ENCODE peak calls at places on chromosome 13, in ten cellular contexts. L is OCI-LY7, M is bronchial epithelial cell, T is breast epithelium, E is AG04449, P is AG04450, S is GM23338, U is GM13977, Z is B cell, D is stomach. Q is an unnamed sample.

GRCh38 chr13:34654682-34655081 is 287.4 kb upstream of the NBEA start:
- DNase-seq in L (no peak), M (no peak), T (no peak), E (no peak), P (no peak), S (no peak), U (no peak), Z (no peak), D (no peak), Q (no peak)

GRCh38 chr13:40194204-40194806 is 472.1 kb downstream of the FOXO1 start:
- DNase-seq in L (no peak), M (no peak), T (no peak), E (no peak), P (no peak), S (no peak), U (no peak), Z (no peak), D (no peak), Q (peak; percentile 42)

GRCh38 chr13:37598572-37598971 is at the start of gene POSTN:
- DNase-seq in L (no peak), M (no peak), T (no peak), E (no peak), P (no peak), S (no peak), U (no peak), Z (no peak), D (no peak), Q (no peak)

GRCh38 chr13:95497307-95497943 is 55.1 kb upstream of the CLDN10 start:
- DNase-seq in L (no peak), M (no peak), T (peak; percentile 23), E (no peak), P (no peak), S (no peak), U (no peak), Z (no peak), D (no peak), Q (no peak)

GRCh38 chr13:25992076-25992475 is 59.7 kb downstream of the SHISA2 start:
- DNase-seq in L (no peak), M (no peak), T (no peak), E (no peak), P (no peak), S (no peak), U (no peak), Z (no peak), D (no peak), Q (no peak)

GRCh38 chr13:41660426-41660825 is 203.1 kb downstream of the RGCC start:
- DNase-seq in L (no peak), M (no peak), T (no peak), E (no peak), P (no peak), S (no peak), U (no peak), Z (no peak), D (no peak), Q (no peak)

GRCh38 chr13:86741762-86742285 is 929.3 kb upstream of the SLITRK5 start:
- DNase-seq in L (no peak), M (no peak), T (no peak), E (no peak), P (no peak), S (peak; percentile 58), U (peak; percentile 6), Z (no peak), D (no peak), Q (no peak)

GRCh38 chr13:107441279-107441678 is 774.1 kb downstream of the LIG4 start:
- DNase-seq in L (no peak), M (no peak), T (no peak), E (no peak), P (peak; percentile 36), S (no peak), U (no peak), Z (no peak), D (no peak), Q (no peak)

GRCh38 chr13:36345438-36346221 is 564 bp downstream of the SPART start:
- DNase-seq in L (no peak), M (peak; percentile 75), T (peak; percentile 68), E (no peak), P (peak; percentile 54), S (peak; percentile 86), U (no peak), Z (peak; percentile 42), D (peak; percentile 67), Q (peak; percentile 87)

GRCh38 chr13:88932950-88933349 is 1261.8 kb downstream of the SLITRK5 start:
- DNase-seq in L (no peak), M (no peak), T (no peak), E (no peak), P (no peak), S (no peak), U (no peak), Z (no peak), D (no peak), Q (no peak)

GRCh38 chr13:48486362-48486761 is 46.5 kb downstream of the RCBTB2 start:
- DNase-seq in L (no peak), M (no peak), T (no peak), E (no peak), P (no peak), S (no peak), U (no peak), Z (no peak), D (no peak), Q (no peak)

GRCh38 chr13:93151277-93151676 is 75.3 kb upstream of the GPC6 start:
- DNase-seq in L (no peak), M (peak; percentile 87), T (no peak), E (peak; percentile 58), P (peak; percentile 60), S (no peak), U (no peak), Z (no peak), D (no peak), Q (no peak)

GRCh38 chr13:57375876-57376275 is 208.9 kb downstream of the PRR20E start:
- DNase-seq in L (no peak), M (no peak), T (no peak), E (no peak), P (no peak), S (no peak), U (no peak), Z (no peak), D (no peak), Q (no peak)

GRCh38 chr13:36344886-36345437 is 1.2 kb downstream of the SPART start:
- DNase-seq in L (no peak), M (no peak), T (no peak), E (no peak), P (no peak), S (peak; percentile 36), U (no peak), Z (no peak), D (no peak), Q (no peak)

GRCh38 chr13:78881054-78881453 is 222.1 kb upstream of the OBI1 start:
- DNase-seq in L (no peak), M (no peak), T (no peak), E (no peak), P (no peak), S (no peak), U (no peak), Z (no peak), D (no peak), Q (no peak)

GRCh38 chr13:89401209-89401810 is 1730.1 kb downstream of the SLITRK5 start:
- DNase-seq in L (no peak), M (peak; percentile 92), T (no peak), E (no peak), P (peak; percentile 45), S (peak; percentile 4), U (no peak), Z (no peak), D (no peak), Q (no peak)

GRCh38 chr13:77319536-77319935 is 7.4 kb downstream of the MYCBP2 start:
- DNase-seq in L (no peak), M (no peak), T (no peak), E (no peak), P (no peak), S (no peak), U (no peak), Z (no peak), D (no peak), Q (no peak)
- TF ChIP-seq CTCF in L (no peak), M (no peak), T (no peak), E (no peak), P (no peak), S (no peak), U (no peak), Z (no peak), D (no peak), Q (no peak)

GRCh38 chr13:18996627-18997051 is 185.0 kb downstream of the TUBA3C start:
- DNase-seq in L (no peak), M (no peak), T (no peak), E (no peak), P (no peak), S (no peak), U (no peak), Z (no peak), D (peak; percentile 40), Q (no peak)
- TF ChIP-seq CTCF in L (no peak), M (no peak), T (no peak), E (no peak), P (no peak), S (no peak), U (no peak), Z (no peak), D (no peak), Q (no peak)

DNA sequence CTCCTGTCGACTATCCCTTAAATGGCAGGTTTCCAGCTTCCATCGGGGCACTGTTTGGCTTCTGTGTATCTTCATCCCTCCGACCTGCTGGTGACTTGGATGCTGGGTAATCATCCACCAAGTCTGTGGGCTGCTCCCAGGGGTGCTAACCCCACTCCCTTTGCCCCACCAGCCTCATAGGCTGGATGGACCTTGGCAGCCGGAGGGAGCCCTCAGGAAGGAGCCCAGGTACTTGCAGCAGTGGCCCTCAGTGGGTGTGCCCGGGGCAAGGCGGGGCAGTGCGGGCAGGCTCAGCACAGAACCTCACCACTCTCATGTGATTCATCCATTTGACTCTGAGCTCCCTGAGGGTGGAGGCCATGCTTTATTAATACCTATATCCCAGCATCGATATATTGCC is 27.4 kb upstream of the TUBGCP3 start:
- DNase-seq in L (no peak), M (no peak), T (no peak), E (no peak), P (no peak), S (no peak), U (no peak), Z (no peak), D (no peak), Q (peak; percentile 74)
- TF ChIP-seq CTCF in L (no peak), M (no peak), T (no peak), E (no peak), P (no peak), S (no peak), U (no peak), Z (no peak), D (no peak), Q (no peak)

DNA sequence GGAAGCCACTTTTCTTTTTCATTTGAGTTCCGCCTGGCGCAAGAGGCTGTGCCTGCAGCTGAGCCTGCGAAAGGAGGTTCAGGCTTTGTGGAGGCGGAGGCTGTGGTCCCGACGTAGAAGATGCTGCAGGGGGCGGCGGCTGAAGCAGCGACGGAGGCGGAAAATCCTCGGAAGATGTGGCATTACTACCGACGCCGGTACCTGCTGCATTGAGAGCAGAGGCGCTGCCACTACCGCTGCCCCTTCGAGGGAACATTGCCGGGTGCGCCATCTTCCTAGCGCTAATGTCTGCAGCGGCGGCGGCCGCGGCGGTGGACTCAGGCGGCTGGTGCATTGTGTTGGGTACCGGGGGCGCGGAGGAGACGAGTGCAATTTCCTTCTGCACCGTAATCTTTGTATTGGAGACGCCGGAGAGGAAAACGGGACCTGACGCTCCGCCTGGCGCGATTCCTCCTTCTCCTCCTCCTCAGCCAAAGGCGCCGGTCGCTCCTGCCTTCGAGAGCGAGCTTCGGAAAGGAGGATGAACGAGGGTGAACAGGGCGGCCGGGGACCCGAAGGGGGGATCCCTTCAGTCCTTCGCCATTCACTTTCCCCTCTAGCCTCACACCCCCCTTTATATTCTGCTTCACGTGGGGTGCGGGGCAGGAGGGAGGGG is at the start of gene TSC22D1:
- DNase-seq in L (peak; percentile 38), M (peak; percentile 12), T (no peak), E (no peak), P (no peak), S (peak; percentile 56), U (peak; percentile 46), Z (peak; percentile 62), D (peak; percentile 51), Q (peak; percentile 83)
- TF ChIP-seq CTCF in L (no peak), M (no peak), T (no peak), E (no peak), P (no peak), S (no peak), U (no peak), Z (no peak), D (no peak), Q (peak; percentile 13)

Q was measured in osteocyte.